ENCODE peak calls at places on chromosomes 11 and 22, in eight cellular contexts. One of them, this sample, is unnamed.

GRCh38 chr11:15565846-15566245 is 451.1 kb downstream of the INSC start:
- DNase-seq in A549: no peak
- DNase-seq in HCT116: no peak
- DNase-seq in HepG2: no peak
- DNase-seq in H1: no peak
- DNase-seq in GM12878: no peak
- DNase-seq in SK-N-SH: no peak
- DNase-seq in endothelial cell of umbilical vein: no peak
- DNase-seq in this sample: no peak

GRCh38 chr11:66279092-66279797 is 1.3 kb downstream of the CNIH2 start:
- DNase-seq in A549: no peak
- DNase-seq in HCT116: no peak
- DNase-seq in HepG2: no peak
- DNase-seq in H1: no peak
- DNase-seq in GM12878: no peak
- DNase-seq in SK-N-SH: peak; percentile 48
- DNase-seq in endothelial cell of umbilical vein: no peak
- DNase-seq in this sample: no peak

GRCh38 chr11:1400168-1401000 is 10.7 kb downstream of the BRSK2 start:
- DNase-seq in A549: no peak
- DNase-seq in HCT116: no peak
- DNase-seq in HepG2: no peak
- DNase-seq in H1: no peak
- DNase-seq in GM12878: no peak
- DNase-seq in SK-N-SH: no peak
- DNase-seq in endothelial cell of umbilical vein: no peak
- DNase-seq in this sample: no peak

GRCh38 chr11:68127791-68128681 is 6.8 kb upstream of the CHKA start:
- DNase-seq in A549: no peak
- DNase-seq in HCT116: peak; percentile 22
- DNase-seq in HepG2: peak; percentile 90
- DNase-seq in H1: peak; percentile 94
- DNase-seq in GM12878: no peak
- DNase-seq in SK-N-SH: peak; percentile 98
- DNase-seq in endothelial cell of umbilical vein: peak; percentile 78
- DNase-seq in this sample: no peak

GRCh38 chr11:104905271-104905670 is 7.0 kb upstream of the CASP12 start:
- DNase-seq in A549: no peak
- DNase-seq in HCT116: peak; percentile 4
- DNase-seq in HepG2: no peak
- DNase-seq in H1: no peak
- DNase-seq in GM12878: no peak
- DNase-seq in SK-N-SH: no peak
- DNase-seq in endothelial cell of umbilical vein: peak; percentile 38
- DNase-seq in this sample: no peak

GRCh38 chr22:20214853-20215252 is 53.3 kb downstream of the RTN4R start:
- DNase-seq in A549: no peak
- DNase-seq in HCT116: no peak
- DNase-seq in HepG2: no peak
- DNase-seq in H1: no peak
- DNase-seq in GM12878: no peak
- DNase-seq in SK-N-SH: no peak
- DNase-seq in endothelial cell of umbilical vein: no peak
- DNase-seq in this sample: no peak

GRCh38 chr11:85875505-85875904 is 20.3 kb downstream of the CCDC83 start:
- DNase-seq in A549: peak; percentile 25
- DNase-seq in HCT116: no peak
- DNase-seq in HepG2: no peak
- DNase-seq in H1: no peak
- DNase-seq in GM12878: no peak
- DNase-seq in SK-N-SH: no peak
- DNase-seq in endothelial cell of umbilical vein: no peak
- DNase-seq in this sample: no peak

GRCh38 chr11:118928870-118929495 is 3.3 kb upstream of the BCL9L start:
- DNase-seq in A549: no peak
- DNase-seq in HCT116: no peak
- DNase-seq in HepG2: peak; percentile 36
- DNase-seq in H1: no peak
- DNase-seq in GM12878: no peak
- DNase-seq in SK-N-SH: peak; percentile 80
- DNase-seq in endothelial cell of umbilical vein: peak; percentile 79
- DNase-seq in this sample: no peak

GRCh38 chr11:126862664-126863247 is 137.8 kb downstream of the KIRREL3 start:
- DNase-seq in A549: no peak
- DNase-seq in HCT116: no peak
- DNase-seq in HepG2: no peak
- DNase-seq in H1: peak; percentile 19
- DNase-seq in GM12878: no peak
- DNase-seq in SK-N-SH: no peak
- DNase-seq in endothelial cell of umbilical vein: no peak
- DNase-seq in this sample: no peak

GRCh38 chr22:22513619-22514018 is 5.1 kb upstream of the ZNF280B start:
- DNase-seq in A549: no peak
- DNase-seq in HCT116: no peak
- DNase-seq in HepG2: no peak
- DNase-seq in H1: no peak
- DNase-seq in GM12878: no peak
- DNase-seq in SK-N-SH: no peak
- DNase-seq in endothelial cell of umbilical vein: no peak
- DNase-seq in this sample: no peak

GRCh38 chr11:79090191-79090590 is 350.6 kb downstream of the TENM4 start:
- DNase-seq in A549: no peak
- DNase-seq in HCT116: no peak
- DNase-seq in HepG2: no peak
- DNase-seq in H1: no peak
- DNase-seq in GM12878: no peak
- DNase-seq in SK-N-SH: no peak
- DNase-seq in endothelial cell of umbilical vein: no peak
- DNase-seq in this sample: no peak

GRCh38 chr11:127675602-127676001 is 675.0 kb upstream of the KIRREL3 start:
- DNase-seq in A549: no peak
- DNase-seq in HCT116: no peak
- DNase-seq in HepG2: no peak
- DNase-seq in H1: no peak
- DNase-seq in GM12878: no peak
- DNase-seq in SK-N-SH: no peak
- DNase-seq in endothelial cell of umbilical vein: peak; percentile 15
- DNase-seq in this sample: no peak

GRCh38 chr22:46053563-46054090 is 76.7 kb upstream of the WNT7B start:
- DNase-seq in A549: peak; percentile 69
- DNase-seq in HCT116: no peak
- DNase-seq in HepG2: no peak
- DNase-seq in H1: no peak
- DNase-seq in GM12878: no peak
- DNase-seq in SK-N-SH: peak; percentile 94
- DNase-seq in endothelial cell of umbilical vein: peak; percentile 64
- DNase-seq in this sample: no peak

GRCh38 chr11:12673924-12674570 is at the start of gene TEAD1:
- DNase-seq in A549: peak; percentile 85
- DNase-seq in HCT116: peak; percentile 74
- DNase-seq in HepG2: peak; percentile 84
- DNase-seq in H1: peak; percentile 87
- DNase-seq in GM12878: no peak
- DNase-seq in SK-N-SH: peak; percentile 99
- DNase-seq in endothelial cell of umbilical vein: peak; percentile 95
- DNase-seq in this sample: peak; percentile 3

GRCh38 chr22:44738347-44738715 is 14.0 kb upstream of the ARHGAP8 start:
- DNase-seq in A549: no peak
- DNase-seq in HCT116: no peak
- DNase-seq in HepG2: peak; percentile 22
- DNase-seq in H1: no peak
- DNase-seq in GM12878: no peak
- DNase-seq in SK-N-SH: no peak
- DNase-seq in endothelial cell of umbilical vein: no peak
- DNase-seq in this sample: no peak

GRCh38 chr11:83629775-83630174 is 343.6 kb upstream of the CCDC90B start:
- DNase-seq in A549: no peak
- DNase-seq in HCT116: no peak
- DNase-seq in HepG2: no peak
- DNase-seq in H1: no peak
- DNase-seq in GM12878: no peak
- DNase-seq in SK-N-SH: no peak
- DNase-seq in endothelial cell of umbilical vein: no peak
- DNase-seq in this sample: no peak

GRCh38 chr11:108866781-108867180 is 201.9 kb downstream of the DDX10 start:
- DNase-seq in A549: no peak
- DNase-seq in HCT116: no peak
- DNase-seq in HepG2: no peak
- DNase-seq in H1: no peak
- DNase-seq in GM12878: no peak
- DNase-seq in SK-N-SH: no peak
- DNase-seq in endothelial cell of umbilical vein: no peak
- DNase-seq in this sample: no peak

GRCh38 chr11:11125618-11126017 is 227.4 kb downstream of the CSNK2A3 start:
- DNase-seq in A549: no peak
- DNase-seq in HCT116: no peak
- DNase-seq in HepG2: no peak
- DNase-seq in H1: no peak
- DNase-seq in GM12878: no peak
- DNase-seq in SK-N-SH: no peak
- DNase-seq in endothelial cell of umbilical vein: no peak
- DNase-seq in this sample: no peak

GRCh38 chr11:118214210-118214914 is 10.4 kb downstream of the JAML start:
- DNase-seq in A549: no peak
- DNase-seq in HCT116: no peak
- DNase-seq in HepG2: no peak
- DNase-seq in H1: no peak
- DNase-seq in GM12878: no peak
- DNase-seq in SK-N-SH: no peak
- DNase-seq in endothelial cell of umbilical vein: no peak
- DNase-seq in this sample: peak; percentile 92

GRCh38 chr22:36373258-36373579 is 14.5 kb downstream of the MYH9 start:
- DNase-seq in A549: no peak
- DNase-seq in HCT116: no peak
- DNase-seq in HepG2: no peak
- DNase-seq in H1: no peak
- DNase-seq in GM12878: no peak
- DNase-seq in SK-N-SH: no peak
- DNase-seq in endothelial cell of umbilical vein: no peak
- DNase-seq in this sample: peak; percentile 92

GRCh38 chr11:94785509-94785908 is 17.4 kb downstream of the AMOTL1 start:
- DNase-seq in A549: no peak
- DNase-seq in HCT116: no peak
- DNase-seq in HepG2: no peak
- DNase-seq in H1: no peak
- DNase-seq in GM12878: no peak
- DNase-seq in SK-N-SH: peak; percentile 44
- DNase-seq in endothelial cell of umbilical vein: peak; percentile 32
- DNase-seq in this sample: no peak
- H3K4me3 ChIP-seq in A549: no peak overlapping the region
- H3K4me3 ChIP-seq in HCT116: no peak overlapping the region
- H3K4me3 ChIP-seq in HepG2: no peak overlapping the region
- H3K4me3 ChIP-seq in H1: no peak overlapping the region
- H3K4me3 ChIP-seq in GM12878: no peak overlapping the region
- H3K4me3 ChIP-seq in SK-N-SH: no peak overlapping the region
- H3K4me3 ChIP-seq in endothelial cell of umbilical vein: no peak overlapping the region
- H3K4me3 ChIP-seq in this sample: no peak overlapping the region

DNA sequence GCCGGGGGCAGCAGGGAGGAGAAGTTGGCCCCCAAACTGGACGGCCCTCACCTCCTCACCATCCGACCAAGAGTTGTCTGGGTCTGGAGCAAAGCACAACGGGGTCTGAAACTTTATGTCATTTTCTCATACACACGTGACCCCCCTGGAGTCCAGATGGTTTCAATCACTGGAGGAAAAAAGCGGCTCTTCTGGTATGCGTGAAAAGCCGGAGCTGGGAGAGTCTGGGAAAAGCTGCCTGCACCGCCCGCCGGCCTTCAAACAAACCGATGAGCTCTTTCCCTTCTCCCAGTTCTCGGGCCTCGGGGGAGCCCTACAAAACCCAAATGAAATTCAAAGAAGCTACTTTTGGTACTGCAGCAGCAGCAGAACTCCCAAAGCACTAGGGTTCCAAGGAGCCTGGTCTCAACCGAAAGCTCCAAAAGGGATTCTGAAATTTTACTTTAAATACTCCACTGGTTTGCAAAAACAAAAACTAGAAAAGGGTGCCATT is 39.7 kb upstream of the AKIP1 start:
- DNase-seq in A549: peak; percentile 72
- DNase-seq in HCT116: peak; percentile 16
- DNase-seq in HepG2: peak; percentile 26
- DNase-seq in H1: no peak
- DNase-seq in GM12878: no peak
- DNase-seq in SK-N-SH: peak; percentile 85
- DNase-seq in endothelial cell of umbilical vein: peak; percentile 72
- DNase-seq in this sample: no peak
- TF ChIP-seq MAX in A549: peak; percentile 50
- TF ChIP-seq MAX in HCT116: peak; percentile 32
- TF ChIP-seq MAX in HepG2: no peak
- TF ChIP-seq MAX in H1: no peak
- TF ChIP-seq MAX in GM12878: no peak
- TF ChIP-seq MAX in SK-N-SH: peak; percentile 91
- TF ChIP-seq MAX in endothelial cell of umbilical vein: peak; percentile 52
- TF ChIP-seq MAX in this sample: no peak

GRCh38 chr11:62552931-62553838 is 6.6 kb upstream of the AHNAK start:
- DNase-seq in A549: peak; percentile 93
- DNase-seq in HCT116: peak; percentile 91
- DNase-seq in HepG2: no peak
- DNase-seq in H1: peak; percentile 73
- DNase-seq in GM12878: no peak
- DNase-seq in SK-N-SH: no peak
- DNase-seq in endothelial cell of umbilical vein: peak; percentile 95
- DNase-seq in this sample: peak; percentile 90
- H3K4me3 ChIP-seq in A549: peak overlapping the region; percentile 22
- H3K4me3 ChIP-seq in HCT116: peak overlapping the region; percentile 36
- H3K4me3 ChIP-seq in HepG2: peak overlapping the region; percentile 31
- H3K4me3 ChIP-seq in H1: peak overlapping the region; percentile 17
- H3K4me3 ChIP-seq in GM12878: no peak overlapping the region
- H3K4me3 ChIP-seq in SK-N-SH: peak overlapping the region; percentile 12
- H3K4me3 ChIP-seq in endothelial cell of umbilical vein: peak overlapping the region; percentile 4
- H3K4me3 ChIP-seq in this sample: peak overlapping the region; percentile 29

GRCh38 chr11:73239111-73239521 is 21.0 kb downstream of the P2RY2 start:
- DNase-seq in A549: no peak
- DNase-seq in HCT116: no peak
- DNase-seq in HepG2: no peak
- DNase-seq in H1: no peak
- DNase-seq in GM12878: no peak
- DNase-seq in SK-N-SH: no peak
- DNase-seq in endothelial cell of umbilical vein: no peak
- DNase-seq in this sample: no peak
- TF ChIP-seq MAX in A549: no peak
- TF ChIP-seq MAX in HCT116: no peak
- TF ChIP-seq MAX in HepG2: no peak
- TF ChIP-seq MAX in H1: no peak
- TF ChIP-seq MAX in GM12878: no peak
- TF ChIP-seq MAX in SK-N-SH: no peak
- TF ChIP-seq MAX in endothelial cell of umbilical vein: no peak
- TF ChIP-seq MAX in this sample: no peak